ENCODE peak calls at places on chromosome 17, in nine cellular contexts. One of them, this sample, is unnamed.

GRCh38 chr17:83155128-83156081 is 76.0 kb downstream of the METRNL start:
- DNase-seq in right cardiac atrium: peak; percentile 51
- DNase-seq in lower lobe of right lung: no peak
- DNase-seq in CD8-positive, alpha-beta memory T cell: no peak
- DNase-seq in psoas muscle: peak; percentile 64
- DNase-seq in adrenal gland: no peak
- DNase-seq in ovary: no peak
- DNase-seq in stomach: no peak
- DNase-seq in A549: no peak
- DNase-seq in this sample: no peak

GRCh38 chr17:50686494-50687199 is 21.1 kb downstream of the ANKRD40 start:
- DNase-seq in stomach: peak; percentile 79
- DNase-seq in CD8-positive, alpha-beta memory T cell: no peak
- DNase-seq in ovary: peak; percentile 92
- DNase-seq in right cardiac atrium: peak; percentile 83
- DNase-seq in adrenal gland: peak; percentile 95
- DNase-seq in A549: peak; percentile 94
- DNase-seq in lower lobe of right lung: no peak
- DNase-seq in psoas muscle: peak; percentile 81
- DNase-seq in this sample: peak; percentile 85

GRCh38 chr17:64095144-64095882 is 34.6 kb downstream of the ERN1 start:
- DNase-seq in CD8-positive, alpha-beta memory T cell: no peak
- DNase-seq in right cardiac atrium: no peak
- DNase-seq in stomach: peak; percentile 40
- DNase-seq in ovary: no peak
- DNase-seq in lower lobe of right lung: no peak
- DNase-seq in psoas muscle: no peak
- DNase-seq in adrenal gland: no peak
- DNase-seq in A549: no peak
- DNase-seq in this sample: no peak

GRCh38 chr17:50110591-50111349 is 15.6 kb downstream of the PDK2 start:
- DNase-seq in lower lobe of right lung: no peak
- DNase-seq in stomach: no peak
- DNase-seq in right cardiac atrium: peak; percentile 84
- DNase-seq in CD8-positive, alpha-beta memory T cell: no peak
- DNase-seq in adrenal gland: peak; percentile 96
- DNase-seq in ovary: no peak
- DNase-seq in psoas muscle: peak; percentile 90
- DNase-seq in A549: no peak
- DNase-seq in this sample: peak; percentile 84

GRCh38 chr17:49830605-49831004 is 17.3 kb downstream of the TAC4 start:
- DNase-seq in A549: no peak
- DNase-seq in stomach: no peak
- DNase-seq in psoas muscle: no peak
- DNase-seq in ovary: no peak
- DNase-seq in CD8-positive, alpha-beta memory T cell: no peak
- DNase-seq in adrenal gland: no peak
- DNase-seq in right cardiac atrium: no peak
- DNase-seq in lower lobe of right lung: no peak
- DNase-seq in this sample: no peak

GRCh38 chr17:39950871-39951348 is 11.9 kb upstream of the GSDMA start:
- DNase-seq in right cardiac atrium: peak; percentile 62
- DNase-seq in stomach: no peak
- DNase-seq in A549: no peak
- DNase-seq in psoas muscle: peak; percentile 62
- DNase-seq in CD8-positive, alpha-beta memory T cell: no peak
- DNase-seq in ovary: peak; percentile 19
- DNase-seq in adrenal gland: no peak
- DNase-seq in lower lobe of right lung: no peak
- DNase-seq in this sample: peak; percentile 40

GRCh38 chr17:81456091-81456490 is 56.5 kb downstream of the ACTG1 start:
- DNase-seq in psoas muscle: no peak
- DNase-seq in ovary: no peak
- DNase-seq in adrenal gland: no peak
- DNase-seq in right cardiac atrium: no peak
- DNase-seq in stomach: no peak
- DNase-seq in CD8-positive, alpha-beta memory T cell: no peak
- DNase-seq in lower lobe of right lung: no peak
- DNase-seq in A549: no peak
- DNase-seq in this sample: no peak

GRCh38 chr17:81267390-81268067 is 27.6 kb downstream of the SLC38A10 start:
- DNase-seq in stomach: no peak
- DNase-seq in adrenal gland: peak; percentile 54
- DNase-seq in CD8-positive, alpha-beta memory T cell: no peak
- DNase-seq in psoas muscle: no peak
- DNase-seq in ovary: no peak
- DNase-seq in lower lobe of right lung: no peak
- DNase-seq in A549: no peak
- DNase-seq in right cardiac atrium: peak; percentile 7
- DNase-seq in this sample: no peak

GRCh38 chr17:62968445-62968923 is 2.4 kb downstream of the TANC2 start:
- DNase-seq in A549: peak; percentile 93
- DNase-seq in adrenal gland: peak; percentile 56
- DNase-seq in ovary: no peak
- DNase-seq in psoas muscle: no peak
- DNase-seq in right cardiac atrium: no peak
- DNase-seq in CD8-positive, alpha-beta memory T cell: peak; percentile 73
- DNase-seq in stomach: peak; percentile 37
- DNase-seq in lower lobe of right lung: no peak
- DNase-seq in this sample: peak; percentile 51

GRCh38 chr17:50587571-50587970 is 27.1 kb downstream of the CACNA1G start:
- DNase-seq in stomach: no peak
- DNase-seq in CD8-positive, alpha-beta memory T cell: no peak
- DNase-seq in A549: no peak
- DNase-seq in right cardiac atrium: no peak
- DNase-seq in adrenal gland: no peak
- DNase-seq in psoas muscle: no peak
- DNase-seq in ovary: no peak
- DNase-seq in lower lobe of right lung: no peak
- DNase-seq in this sample: no peak

GRCh38 chr17:45013021-45013997 is 38.1 kb downstream of the DCAKD start:
- DNase-seq in right cardiac atrium: peak; percentile 87
- DNase-seq in A549: no peak
- DNase-seq in psoas muscle: no peak
- DNase-seq in lower lobe of right lung: no peak
- DNase-seq in CD8-positive, alpha-beta memory T cell: no peak
- DNase-seq in stomach: no peak
- DNase-seq in adrenal gland: no peak
- DNase-seq in ovary: no peak
- DNase-seq in this sample: no peak

GRCh38 chr17:18257268-18257681 is 1.3 kb downstream of the FLII start:
- DNase-seq in stomach: peak; percentile 46
- DNase-seq in adrenal gland: no peak
- DNase-seq in right cardiac atrium: peak; percentile 53
- DNase-seq in ovary: no peak
- DNase-seq in lower lobe of right lung: no peak
- DNase-seq in A549: no peak
- DNase-seq in CD8-positive, alpha-beta memory T cell: no peak
- DNase-seq in psoas muscle: no peak
- DNase-seq in this sample: no peak

GRCh38 chr17:8618825-8619224 is 11.7 kb downstream of the MYH10 start:
- DNase-seq in CD8-positive, alpha-beta memory T cell: no peak
- DNase-seq in stomach: no peak
- DNase-seq in psoas muscle: no peak
- DNase-seq in ovary: no peak
- DNase-seq in A549: no peak
- DNase-seq in lower lobe of right lung: no peak
- DNase-seq in adrenal gland: no peak
- DNase-seq in right cardiac atrium: no peak
- DNase-seq in this sample: no peak

GRCh38 chr17:50026901-50027638 is 28.8 kb upstream of the ITGA3 start:
- DNase-seq in right cardiac atrium: peak; percentile 94
- DNase-seq in CD8-positive, alpha-beta memory T cell: peak; percentile 67
- DNase-seq in psoas muscle: peak; percentile 90
- DNase-seq in A549: peak; percentile 91
- DNase-seq in adrenal gland: peak; percentile 81
- DNase-seq in ovary: peak; percentile 70
- DNase-seq in stomach: peak; percentile 90
- DNase-seq in lower lobe of right lung: peak; percentile 85
- DNase-seq in this sample: peak; percentile 70

GRCh38 chr17:19014628-19015215 is 10.2 kb upstream of the FAM83G start:
- DNase-seq in lower lobe of right lung: peak; percentile 38
- DNase-seq in adrenal gland: no peak
- DNase-seq in stomach: no peak
- DNase-seq in CD8-positive, alpha-beta memory T cell: no peak
- DNase-seq in right cardiac atrium: no peak
- DNase-seq in ovary: no peak
- DNase-seq in A549: no peak
- DNase-seq in psoas muscle: peak; percentile 21
- DNase-seq in this sample: peak; percentile 47

GRCh38 chr17:17055286-17056166 is 13.3 kb downstream of the MPRIP start:
- DNase-seq in lower lobe of right lung: no peak
- DNase-seq in right cardiac atrium: no peak
- DNase-seq in ovary: no peak
- DNase-seq in psoas muscle: peak; percentile 77
- DNase-seq in CD8-positive, alpha-beta memory T cell: no peak
- DNase-seq in adrenal gland: no peak
- DNase-seq in A549: peak; percentile 52
- DNase-seq in stomach: peak; percentile 28
- DNase-seq in this sample: peak; percentile 30

GRCh38 chr17:78185981-78186688 is 717 bp downstream of the TK1 start:
- DNase-seq in psoas muscle: peak; percentile 71
- DNase-seq in CD8-positive, alpha-beta memory T cell: no peak
- DNase-seq in stomach: no peak
- DNase-seq in A549: peak; percentile 79
- DNase-seq in lower lobe of right lung: peak; percentile 75
- DNase-seq in adrenal gland: peak; percentile 37
- DNase-seq in right cardiac atrium: peak; percentile 72
- DNase-seq in ovary: no peak
- DNase-seq in this sample: no peak

GRCh38 chr17:6070895-6071511 is 824 bp downstream of the WSCD1 start:
- DNase-seq in right cardiac atrium: peak; percentile 63
- DNase-seq in ovary: no peak
- DNase-seq in psoas muscle: no peak
- DNase-seq in stomach: no peak
- DNase-seq in CD8-positive, alpha-beta memory T cell: no peak
- DNase-seq in adrenal gland: peak; percentile 48
- DNase-seq in A549: peak; percentile 23
- DNase-seq in lower lobe of right lung: no peak
- DNase-seq in this sample: peak; percentile 74

DNA sequence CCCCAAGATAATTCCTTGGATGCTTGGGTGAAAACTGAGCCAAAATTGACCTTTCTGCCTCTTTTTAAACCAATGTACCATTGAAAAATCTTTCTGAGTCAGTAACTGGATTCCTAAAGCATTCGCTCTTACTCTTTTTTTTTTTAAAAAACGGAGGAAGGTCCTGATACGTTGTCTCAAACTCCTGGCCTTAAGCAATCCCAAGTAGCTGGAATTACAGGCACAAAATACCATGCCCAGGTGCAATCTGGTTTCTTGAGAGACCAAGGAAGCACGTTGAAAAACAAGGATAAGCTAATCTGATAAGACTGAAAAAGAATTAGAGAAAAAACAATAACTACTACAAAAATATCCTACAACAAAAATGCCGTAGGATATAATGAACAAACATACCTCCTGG is 136.5 kb downstream of the SSH2 start:
- DNase-seq in stomach: no peak
- DNase-seq in psoas muscle: no peak
- DNase-seq in right cardiac atrium: no peak
- DNase-seq in CD8-positive, alpha-beta memory T cell: no peak
- DNase-seq in ovary: no peak
- DNase-seq in adrenal gland: no peak
- DNase-seq in lower lobe of right lung: no peak
- DNase-seq in A549: no peak
- DNase-seq in this sample: no peak
- H3K27ac ChIP-seq in stomach: no peak overlapping the region
- H3K27ac ChIP-seq in psoas muscle: no peak overlapping the region
- H3K27ac ChIP-seq in right cardiac atrium: no peak overlapping the region
- H3K27ac ChIP-seq in CD8-positive, alpha-beta memory T cell: no peak overlapping the region
- H3K27ac ChIP-seq in ovary: no peak overlapping the region
- H3K27ac ChIP-seq in adrenal gland: no peak overlapping the region
- H3K27ac ChIP-seq in lower lobe of right lung: no peak overlapping the region
- H3K27ac ChIP-seq in A549: no peak overlapping the region
- H3K27ac ChIP-seq in this sample: no peak overlapping the region

GRCh38 chr17:1004769-1005295 is 7.9 kb downstream of the TIMM22 start:
- DNase-seq in adrenal gland: no peak
- DNase-seq in psoas muscle: no peak
- DNase-seq in CD8-positive, alpha-beta memory T cell: no peak
- DNase-seq in lower lobe of right lung: no peak
- DNase-seq in stomach: peak; percentile 51
- DNase-seq in right cardiac atrium: peak; percentile 39
- DNase-seq in A549: no peak
- DNase-seq in ovary: no peak
- DNase-seq in this sample: no peak

GRCh38 chr17:1005361-1005946 is 8.5 kb downstream of the TIMM22 start:
- DNase-seq in right cardiac atrium: peak; percentile 89
- DNase-seq in stomach: peak; percentile 85
- DNase-seq in psoas muscle: peak; percentile 84
- DNase-seq in lower lobe of right lung: no peak
- DNase-seq in adrenal gland: peak; percentile 88
- DNase-seq in A549: no peak
- DNase-seq in CD8-positive, alpha-beta memory T cell: peak; percentile 26
- DNase-seq in ovary: peak; percentile 81
- DNase-seq in this sample: peak; percentile 90

GRCh38 chr17:1003972-1004768 is 7.2 kb downstream of the TIMM22 start:
- DNase-seq in adrenal gland: peak; percentile 71
- DNase-seq in ovary: peak; percentile 55
- DNase-seq in lower lobe of right lung: no peak
- DNase-seq in CD8-positive, alpha-beta memory T cell: no peak
- DNase-seq in stomach: peak; percentile 71
- DNase-seq in A549: no peak
- DNase-seq in psoas muscle: no peak
- DNase-seq in right cardiac atrium: peak; percentile 48
- DNase-seq in this sample: no peak

GRCh38 chr17:1007310-1008007 is 10.5 kb downstream of the TIMM22 start:
- DNase-seq in A549: no peak
- DNase-seq in CD8-positive, alpha-beta memory T cell: no peak
- DNase-seq in ovary: no peak
- DNase-seq in lower lobe of right lung: no peak
- DNase-seq in stomach: no peak
- DNase-seq in right cardiac atrium: peak; percentile 58
- DNase-seq in adrenal gland: no peak
- DNase-seq in psoas muscle: no peak
- DNase-seq in this sample: no peak

GRCh38 chr17:1006054-1006453 is 9.1 kb downstream of the TIMM22 start:
- DNase-seq in right cardiac atrium: peak; percentile 65
- DNase-seq in stomach: peak; percentile 87
- DNase-seq in CD8-positive, alpha-beta memory T cell: no peak
- DNase-seq in psoas muscle: no peak
- DNase-seq in adrenal gland: peak; percentile 55
- DNase-seq in lower lobe of right lung: no peak
- DNase-seq in ovary: no peak
- DNase-seq in A549: no peak
- DNase-seq in this sample: peak; percentile 75
- H3K4me1 ChIP-seq in right cardiac atrium: peaks cover 29% of the 10 kb centered on the region
- H3K4me1 ChIP-seq in stomach: peaks cover 86% of the 10 kb centered on the region
- H3K4me1 ChIP-seq in CD8-positive, alpha-beta memory T cell: no peaks in the 10 kb centered on the region
- H3K4me1 ChIP-seq in psoas muscle: peaks cover 53% of the 10 kb centered on the region
- H3K4me1 ChIP-seq in adrenal gland: peaks cover 54% of the 10 kb centered on the region
- H3K4me1 ChIP-seq in lower lobe of right lung: peaks cover 79% of the 10 kb centered on the region
- H3K4me1 ChIP-seq in ovary: peaks cover 22% of the 10 kb centered on the region
- H3K4me1 ChIP-seq in A549: no peaks in the 10 kb centered on the region
- H3K4me1 ChIP-seq in this sample: peaks cover 17% of the 10 kb centered on the region

GRCh38 chr17:339193-340061 is 13.2 kb downstream of the RPH3AL start:
- DNase-seq in psoas muscle: peak; percentile 44
- DNase-seq in right cardiac atrium: no peak
- DNase-seq in lower lobe of right lung: no peak
- DNase-seq in adrenal gland: peak; percentile 10
- DNase-seq in stomach: peak; percentile 59
- DNase-seq in A549: no peak
- DNase-seq in ovary: no peak
- DNase-seq in CD8-positive, alpha-beta memory T cell: no peak
- DNase-seq in this sample: peak; percentile 95
- H3K27ac ChIP-seq in psoas muscle: no peak overlapping the region
- H3K27ac ChIP-seq in right cardiac atrium: no peak overlapping the region
- H3K27ac ChIP-seq in lower lobe of right lung: peak overlapping the region; percentile 47
- H3K27ac ChIP-seq in adrenal gland: peak overlapping the region; percentile 50
- H3K27ac ChIP-seq in stomach: peak overlapping the region; percentile 59
- H3K27ac ChIP-seq in A549: peak overlapping the region; percentile 29
- H3K27ac ChIP-seq in ovary: no peak overlapping the region
- H3K27ac ChIP-seq in CD8-positive, alpha-beta memory T cell: no peak overlapping the region
- H3K27ac ChIP-seq in this sample: peak overlapping the region; percentile 97

GRCh38 chr17:42561908-42562844 is at the start of gene COASY:
- DNase-seq in A549: peak; percentile 99
- DNase-seq in stomach: peak; percentile 96
- DNase-seq in right cardiac atrium: peak; percentile 98
- DNase-seq in lower lobe of right lung: peak; percentile 97
- DNase-seq in psoas muscle: peak; percentile 98
- DNase-seq in ovary: peak; percentile 95
- DNase-seq in CD8-positive, alpha-beta memory T cell: peak; percentile 88
- DNase-seq in adrenal gland: peak; percentile 97
- DNase-seq in this sample: peak; percentile 95
- H3K4me1 ChIP-seq in A549: peaks cover 27% of the 10 kb centered on the region
- H3K4me1 ChIP-seq in stomach: peaks cover 53% of the 10 kb centered on the region
- H3K4me1 ChIP-seq in right cardiac atrium: peaks cover 10% of the 10 kb centered on the region
- H3K4me1 ChIP-seq in lower lobe of right lung: peaks cover 43% of the 10 kb centered on the region
- H3K4me1 ChIP-seq in psoas muscle: peaks cover 25% of the 10 kb centered on the region
- H3K4me1 ChIP-seq in ovary: peaks cover 17% of the 10 kb centered on the region
- H3K4me1 ChIP-seq in CD8-positive, alpha-beta memory T cell: peaks cover 36% of the 10 kb centered on the region
- H3K4me1 ChIP-seq in adrenal gland: peaks cover 32% of the 10 kb centered on the region
- H3K4me1 ChIP-seq in this sample: no peaks in the 10 kb centered on the region